ENCODE peak calls at places on chromosomes 12 and 14, in seven cellular contexts. O is HepG2, Z is K562, K is SK-N-SH, A is GM12878, T is H1, P is HCT116. R is an unnamed sample.

GRCh38 chr12:14416658-14417057 is 51.2 kb downstream of the ATF7IP start:
- DNase-seq in O (peak), Z (no peak), K (peak), A (no peak), T (no peak), P (no peak), R (no peak)

GRCh38 chr12:13045816-13046215 is 1.6 kb downstream of the FAM234B start:
- DNase-seq in O (no peak), Z (no peak), K (no peak), A (no peak), T (no peak), P (no peak), R (peak)

GRCh38 chr12:10661338-10661737 is 12.5 kb downstream of the STYK1 start:
- DNase-seq in O (no peak), Z (no peak), K (no peak), A (no peak), T (no peak), P (no peak), R (peak)

GRCh38 chr14:91897121-91897701 is 29.9 kb upstream of the TC2N start:
- DNase-seq in O (no peak), Z (no peak), K (no peak), A (no peak), T (no peak), P (no peak), R (peak)

GRCh38 chr14:52080817-52081755 is 12.2 kb upstream of the NID2 start:
- DNase-seq in O (peak), Z (no peak), K (no peak), A (no peak), T (no peak), P (peak), R (no peak)

GRCh38 chr12:62971769-62972525 is 37.0 kb upstream of the PPM1H start:
- DNase-seq in O (no peak), Z (no peak), K (no peak), A (no peak), T (no peak), P (no peak), R (peak)

GRCh38 chr12:101604132-101604531 is 9.4 kb downstream of the MYBPC1 start:
- DNase-seq in O (peak), Z (no peak), K (no peak), A (peak), T (no peak), P (no peak), R (no peak)

GRCh38 chr12:58408516-58408915 is 467.1 kb downstream of the ATP23 start:
- DNase-seq in O (no peak), Z (no peak), K (no peak), A (no peak), T (no peak), P (no peak), R (no peak)

GRCh38 chr14:48113713-48114112 is 438.3 kb upstream of the MDGA2 start:
- DNase-seq in O (no peak), Z (no peak), K (no peak), A (no peak), T (no peak), P (no peak), R (no peak)

GRCh38 chr14:24710403-24711063 is 76.5 kb upstream of the GZMB start:
- DNase-seq in O (peak), Z (peak), K (peak), A (no peak), T (peak), P (peak), R (peak)

GRCh38 chr14:53409974-53410373 is 256.9 kb upstream of the DDHD1 start:
- DNase-seq in O (no peak), Z (no peak), K (no peak), A (no peak), T (no peak), P (no peak), R (no peak)

GRCh38 chr12:115132145-115132544 is 448.2 kb upstream of the TBX3 start:
- DNase-seq in O (no peak), Z (no peak), K (no peak), A (no peak), T (no peak), P (no peak), R (no peak)

GRCh38 chr12:53744130-53744441 is 7.7 kb downstream of the CISTR start:
- DNase-seq in O (no peak), Z (no peak), K (no peak), A (no peak), T (no peak), P (no peak), R (no peak)

GRCh38 chr12:104750061-104750460 is 208.0 kb downstream of the SLC41A2 start:
- DNase-seq in O (no peak), Z (no peak), K (no peak), A (no peak), T (no peak), P (no peak), R (peak)

GRCh38 chr14:47619397-47619796 is 56.0 kb downstream of the MDGA2 start:
- DNase-seq in O (no peak), Z (no peak), K (no peak), A (no peak), T (no peak), P (no peak), R (no peak)

GRCh38 chr12:32650508-32650907 is 28.6 kb upstream of the DNM1L start:
- DNase-seq in O (no peak), Z (no peak), K (no peak), A (no peak), T (peak), P (no peak), R (no peak)
- TF ChIP-seq JUND in O (no peak), Z (no peak), K (no peak), A (no peak), T (no peak), P (no peak), R (no peak)

GRCh38 chr12:4108803-4109345 is 164.7 kb upstream of the CCND2 start:
- DNase-seq in O (no peak), Z (no peak), K (no peak), A (no peak), T (peak), P (no peak), R (no peak)

GRCh38 chr12:4107911-4108697 is 165.5 kb upstream of the CCND2 start:
- DNase-seq in O (no peak), Z (no peak), K (no peak), A (no peak), T (peak), P (no peak), R (no peak)

GRCh38 chr12:4107436-4107878 is 166.1 kb upstream of the CCND2 start:
- DNase-seq in O (peak), Z (peak), K (peak), A (peak), T (peak), P (peak), R (no peak)

GRCh38 chr12:4104722-4105244 is 168.8 kb upstream of the CCND2 start:
- DNase-seq in O (no peak), Z (no peak), K (no peak), A (no peak), T (no peak), P (no peak), R (no peak)

GRCh38 chr12:4106617-4107016 is 166.9 kb upstream of the CCND2 start:
- DNase-seq in O (no peak), Z (no peak), K (no peak), A (no peak), T (peak), P (no peak), R (no peak)
- TF ChIP-seq JUND in O (no peak), Z (no peak), K (no peak), A (no peak), T (no peak), P (no peak), R (no peak)

DNA sequence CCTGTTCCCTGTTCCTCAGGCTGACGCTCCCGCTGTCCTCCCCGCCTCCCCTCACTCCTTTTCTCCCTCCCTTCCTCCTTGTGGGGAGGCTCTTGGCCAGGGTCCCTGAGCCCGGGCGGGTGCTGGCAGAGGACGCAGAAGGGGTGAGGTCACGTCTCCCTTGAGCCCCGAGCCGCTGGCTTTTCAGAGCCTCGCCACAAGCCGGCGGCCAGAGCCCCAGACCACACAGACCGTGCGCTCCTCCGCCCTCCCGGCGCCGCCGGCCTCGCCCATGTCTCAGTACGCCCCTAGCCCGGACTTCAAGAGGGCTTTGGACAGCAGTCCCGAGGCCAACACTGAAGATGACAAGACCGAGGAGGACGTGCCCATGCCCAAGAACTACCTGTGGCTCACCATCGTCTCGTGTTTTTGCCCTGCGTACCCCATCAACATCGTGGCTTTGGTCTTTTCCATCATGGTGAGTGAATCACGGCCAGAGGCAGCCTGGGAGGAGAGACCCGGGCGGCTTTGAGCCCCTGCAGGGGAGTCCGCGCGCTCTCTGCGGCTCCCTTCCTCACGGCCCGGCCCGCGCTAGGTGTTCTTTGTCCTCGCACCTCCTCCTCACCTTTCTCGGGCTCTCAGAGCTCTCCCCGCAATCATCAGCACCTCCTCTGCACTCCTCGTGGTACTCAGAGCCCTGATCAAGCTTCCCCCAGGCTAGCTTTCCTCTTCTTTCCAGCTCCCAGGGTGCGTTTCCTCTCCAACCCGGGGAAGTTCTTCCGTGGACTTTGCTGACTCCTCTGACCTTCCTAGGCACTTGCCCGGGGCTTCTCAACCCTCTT is at the start of gene TMEM233:
- DNase-seq in O (no peak), Z (no peak), K (peak), A (no peak), T (peak), P (no peak), R (no peak)
- TF ChIP-seq JUND in O (no peak), Z (no peak), K (no peak), A (no peak), T (no peak), P (no peak), R (no peak)

GRCh38 chr14:76726551-76726961 is 34.7 kb upstream of the VASH1 start:
- DNase-seq in O (no peak), Z (no peak), K (no peak), A (no peak), T (peak), P (no peak), R (no peak)
- TF ChIP-seq JUND in O (no peak), Z (no peak), K (no peak), A (no peak), T (no peak), P (no peak), R (no peak)

GRCh38 chr12:111396726-111397445 is 8.8 kb upstream of the SH2B3 start:
- DNase-seq in O (peak), Z (peak), K (peak), A (no peak), T (peak), P (peak), R (peak)

GRCh38 chr12:111394480-111394879 is 11.2 kb upstream of the SH2B3 start:
- DNase-seq in O (no peak), Z (no peak), K (no peak), A (no peak), T (no peak), P (no peak), R (no peak)

GRCh38 chr12:111395557-111396187 is 10.1 kb upstream of the SH2B3 start:
- DNase-seq in O (no peak), Z (no peak), K (no peak), A (no peak), T (no peak), P (no peak), R (no peak)

GRCh38 chr12:111390894-111391293 is 14.8 kb upstream of the SH2B3 start:
- DNase-seq in O (no peak), Z (no peak), K (no peak), A (no peak), T (no peak), P (no peak), R (no peak)

GRCh38 chr12:111393700-111394275 is 11.9 kb upstream of the SH2B3 start:
- DNase-seq in O (no peak), Z (peak), K (peak), A (no peak), T (no peak), P (no peak), R (no peak)
- TF ChIP-seq JUND in O (no peak), Z (no peak), K (no peak), A (no peak), T (no peak), P (no peak), R (no peak)

DNA sequence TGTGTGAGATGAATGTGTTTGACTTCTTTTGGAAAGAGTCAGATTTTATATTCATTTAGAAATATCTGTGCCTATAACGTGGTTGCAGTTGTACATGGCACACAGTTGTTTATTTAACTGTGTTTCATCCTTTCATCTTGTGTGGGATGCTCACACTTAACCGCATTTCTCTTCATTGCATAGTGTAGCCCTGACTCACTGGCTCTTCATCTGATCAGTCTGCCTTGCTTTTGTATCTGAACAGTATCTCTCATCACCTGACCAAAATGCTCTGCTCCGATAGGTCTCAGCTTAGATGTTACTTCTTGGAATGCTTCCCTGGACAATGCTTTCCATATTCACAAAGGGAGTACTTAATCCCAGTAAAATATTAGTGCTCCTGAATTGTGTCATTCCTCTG is 83.4 kb downstream of the PDE3A start:
- DNase-seq in O (no peak), Z (no peak), K (no peak), A (no peak), T (no peak), P (no peak), R (no peak)
- TF ChIP-seq JUND in O (no peak), Z (no peak), K (peak), A (no peak), T (no peak), P (no peak), R (no peak)

GRCh38 chr14:63483315-63483714 is 59.9 kb downstream of the PPP2R5E start:
- DNase-seq in O (no peak), Z (no peak), K (no peak), A (no peak), T (no peak), P (no peak), R (no peak)
- TF ChIP-seq JUND in O (no peak), Z (no peak), K (no peak), A (no peak), T (no peak), P (no peak), R (no peak)